ENCODE peak calls at places on chromosomes 6 and 20, in seven cellular contexts. T is ovary, D is prostate gland, Z is GM12878, M is body of pancreas, G is HepG2, S is spleen. U is an unnamed sample.

GRCh38 chr6:165404703-165405102 is 95.3 kb upstream of the C6orf118 start:
- DNase-seq in S (no peak), D (no peak), G (no peak), M (no peak), T (no peak), Z (no peak), U (no peak)

GRCh38 chr6:83057705-83058321 is 7.8 kb downstream of the UBE3D start:
- DNase-seq in T (peak; percentile 28), M (peak; percentile 46), Z (no peak), G (peak; percentile 42), S (no peak), D (peak; percentile 30), U (no peak)

GRCh38 chr6:163356324-163356723 is 58.2 kb upstream of the QKI start:
- DNase-seq in D (no peak), T (no peak), G (no peak), S (no peak), Z (no peak), M (peak; percentile 27), U (no peak)

GRCh38 chr6:129852257-129852858 is 8.8 kb downstream of the TMEM244 start:
- DNase-seq in M (no peak), G (peak; percentile 16), D (no peak), Z (no peak), S (no peak), T (no peak), U (no peak)

GRCh38 chr6:32192608-32193039 is at the start of gene GPSM3:
- DNase-seq in G (no peak), D (no peak), S (peak; percentile 95), M (no peak), T (no peak), Z (peak; percentile 59), U (no peak)

GRCh38 chr6:118876814-118877213 is 17.1 kb upstream of the ASF1A start:
- DNase-seq in Z (no peak), D (no peak), S (no peak), M (no peak), T (no peak), G (no peak), U (no peak)

GRCh38 chr6:129671442-129672344 is 38.3 kb downstream of the ARHGAP18 start:
- DNase-seq in G (peak; percentile 56), T (no peak), M (no peak), Z (peak; percentile 89), S (peak; percentile 85), D (no peak), U (no peak)

GRCh38 chr6:16681260-16681873 is 79.9 kb downstream of the ATXN1 start:
- DNase-seq in T (no peak), Z (no peak), S (no peak), D (no peak), G (peak; percentile 94), M (no peak), U (no peak)

GRCh38 chr6:41055149-41055548 is 2.1 kb downstream of the APOBEC2 start:
- DNase-seq in M (no peak), S (no peak), D (no peak), G (no peak), Z (no peak), T (no peak), U (no peak)

GRCh38 chr20:7366189-7366588 is 574.1 kb downstream of the HAO1 start:
- DNase-seq in M (no peak), Z (no peak), G (no peak), S (no peak), T (no peak), D (no peak), U (no peak)

GRCh38 chr20:52031574-52032303 is 159.8 kb downstream of the ZFP64 start:
- DNase-seq in G (peak; percentile 95), S (no peak), T (peak; percentile 23), D (no peak), Z (no peak), M (no peak), U (no peak)

GRCh38 chr20:23419995-23420901 is 1.0 kb downstream of the NAPB start:
- DNase-seq in D (peak; percentile 28), M (peak; percentile 84), G (peak; percentile 62), S (peak; percentile 91), Z (no peak), T (peak; percentile 56), U (peak; percentile 53)

GRCh38 chr6:68761985-68762384 is 126.9 kb downstream of the ADGRB3 start:
- DNase-seq in M (no peak), Z (no peak), G (no peak), S (no peak), T (no peak), D (no peak), U (no peak)

GRCh38 chr6:115067690-115068447 is 725.0 kb upstream of the HS3ST5 start:
- DNase-seq in Z (no peak), T (no peak), G (no peak), S (no peak), M (no peak), D (no peak), U (no peak)

GRCh38 chr6:70633870-70634269 is 33.8 kb upstream of the SMAP1 start:
- DNase-seq in S (no peak), D (no peak), M (no peak), Z (no peak), G (no peak), T (no peak), U (no peak)

GRCh38 chr6:114862809-114863208 is 520.0 kb upstream of the HS3ST5 start:
- DNase-seq in D (no peak), Z (no peak), T (no peak), G (no peak), M (no peak), S (no peak), U (no peak)

GRCh38 chr6:144613859-144614258 is 328.7 kb downstream of the UTRN start:
- DNase-seq in Z (no peak), G (no peak), T (no peak), D (no peak), S (no peak), M (no peak), U (no peak)

GRCh38 chr20:3744806-3745685 is 12.6 kb downstream of the HSPA12B start:
- DNase-seq in T (peak; percentile 69), D (no peak), Z (no peak), S (peak; percentile 88), G (peak; percentile 74), M (peak; percentile 90), U (peak; percentile 56)

GRCh38 chr6:134287863-134288537 is 29.9 kb downstream of the SGK1 start:
- DNase-seq in D (no peak), G (no peak), Z (peak; percentile 42), S (no peak), T (no peak), M (no peak), U (no peak)
- TF ChIP-seq POLR2A in D (no peak), G (no peak), Z (no peak), S (no peak), T (no peak), M (no peak), U (no peak)

DNA sequence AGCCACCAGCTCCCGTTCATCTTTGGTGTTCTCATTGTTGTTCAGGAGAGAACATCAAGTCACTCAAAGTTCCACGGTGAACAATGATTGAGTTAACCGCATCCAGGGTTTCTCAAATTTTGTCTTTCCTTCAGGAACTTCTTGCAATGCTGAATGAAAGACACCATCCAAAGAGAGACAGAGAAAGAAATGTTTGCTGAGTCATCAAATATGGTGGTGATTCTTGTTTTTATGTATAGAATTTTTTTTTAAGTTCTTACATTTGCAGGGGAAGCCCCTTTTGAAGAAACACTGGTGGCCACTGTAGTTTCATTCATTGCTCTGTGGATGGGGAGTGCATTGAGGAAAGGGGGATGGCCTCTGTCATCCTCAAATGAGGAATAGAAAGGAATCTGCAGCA is 62.4 kb upstream of the ENPP5 start:
- DNase-seq in S (no peak), G (no peak), T (no peak), M (no peak), Z (no peak), D (no peak), U (no peak)
- H3K4me3 ChIP-seq in S (no peak overlapping the region), G (no peak overlapping the region), T (no peak overlapping the region), M (no peak overlapping the region), Z (no peak overlapping the region), D (no peak overlapping the region), U (no peak overlapping the region)

GRCh38 chr20:44176833-44177533 is 10.0 kb downstream of the JPH2 start:
- DNase-seq in S (no peak), D (no peak), G (no peak), M (no peak), Z (no peak), T (no peak), U (no peak)
- H3K27ac ChIP-seq in S (no peak overlapping the region), D (no peak overlapping the region), G (no peak overlapping the region), M (no peak overlapping the region), Z (no peak overlapping the region), T (no peak overlapping the region), U (peak overlapping the region; percentile 91)

GRCh38 chr20:62953839-62954703 is 1.6 kb downstream of the SLC17A9 start:
- DNase-seq in G (peak; percentile 95), M (peak; percentile 31), T (peak; percentile 81), S (peak; percentile 96), Z (peak; percentile 75), D (peak; percentile 32), U (peak; percentile 62)
- TF ChIP-seq POLR2A in G (no peak), M (no peak), T (no peak), S (no peak), Z (peak; percentile 57), D (peak; percentile 40), U (peak; percentile 9)

DNA sequence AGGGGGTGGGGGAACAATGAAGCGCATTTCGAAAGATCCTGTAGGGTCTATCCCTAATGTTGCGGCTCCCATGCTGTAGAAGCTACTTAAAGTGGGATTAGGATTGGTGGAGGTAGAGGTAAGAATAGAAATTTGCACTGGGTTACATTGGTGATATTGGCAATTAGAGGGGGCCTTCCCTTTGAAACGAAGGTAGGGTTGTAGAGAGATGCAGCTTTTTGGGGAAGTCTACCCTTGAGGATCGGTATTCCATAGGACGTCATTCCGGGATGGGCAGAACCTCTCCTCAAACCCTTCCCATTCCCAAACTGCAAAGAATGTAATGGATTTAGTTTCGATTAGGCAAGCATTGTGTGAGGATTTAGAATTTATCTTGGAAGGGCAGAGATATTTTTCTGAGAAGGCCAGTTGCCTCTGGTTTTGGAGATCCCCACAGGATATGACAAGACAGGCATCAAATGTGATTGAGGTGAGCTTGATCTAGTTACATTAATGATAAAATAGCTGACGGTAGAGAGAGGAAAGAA is 5.4 kb upstream of the ZNFX1 start:
- DNase-seq in M (no peak), Z (no peak), D (no peak), G (no peak), T (no peak), S (no peak), U (no peak)
- H3K4me3 ChIP-seq in M (no peak overlapping the region), Z (peak overlapping the region; percentile 95), D (no peak overlapping the region), G (peak overlapping the region; percentile 93), T (no peak overlapping the region), S (no peak overlapping the region), U (no peak overlapping the region)

GRCh38 chr6:146355521-146356100 is 188.0 kb upstream of the RAB32 start:
- DNase-seq in G (no peak), Z (no peak), T (no peak), D (no peak), S (no peak), M (no peak), U (no peak)
- H3K27ac ChIP-seq in G (no peak overlapping the region), Z (no peak overlapping the region), T (no peak overlapping the region), D (no peak overlapping the region), S (no peak overlapping the region), M (no peak overlapping the region), U (no peak overlapping the region)

U was measured in uterus.